ENCODE peak calls at places on chromosomes 12 and 14, in eight cellular contexts. R is CD4-positive, alpha-beta memory T cell; B is body of pancreas; X is ascending aorta; O is PC-3; I is HepG2; N is kidney; Z is NT2/D1. Q is an unnamed sample. For H3K9me3, the result is how much of the 10 kb centered on the place peaks cover.

GRCh38 chr12:94721173-94721572 is 70.8 kb upstream of the TMCC3 start:
- DNase-seq in R (no peak), B (no peak), X (no peak), O (no peak), I (no peak), N (no peak), Z (no peak), Q (no peak)

GRCh38 chr12:48924617-48925217 is 575 bp downstream of the FKBP11 start:
- DNase-seq in R (peak), B (peak), X (peak), O (peak), I (no peak), N (peak), Z (no peak), Q (peak)

GRCh38 chr14:54435500-54435981 is 5.6 kb downstream of the CNIH1 start:
- DNase-seq in R (no peak), B (no peak), X (no peak), O (peak), I (no peak), N (no peak), Z (no peak), Q (no peak)

GRCh38 chr12:113070117-113070906 is 13.8 kb downstream of the DTX1 start:
- DNase-seq in R (no peak), B (no peak), X (no peak), O (no peak), I (no peak), N (peak), Z (no peak), Q (no peak)

GRCh38 chr14:102323102-102323501 is 3.6 kb downstream of the ZNF839 start:
- DNase-seq in R (peak), B (peak), X (peak), O (peak), I (peak), N (peak), Z (no peak), Q (no peak)

GRCh38 chr12:91205791-91206190 is 23.2 kb upstream of the DCN start:
- DNase-seq in R (no peak), B (no peak), X (no peak), O (peak), I (no peak), N (no peak), Z (no peak), Q (no peak)

GRCh38 chr14:67973415-67973814 is 153.8 kb downstream of the RAD51B start:
- DNase-seq in R (no peak), B (no peak), X (no peak), O (no peak), I (no peak), N (no peak), Z (no peak), Q (no peak)

GRCh38 chr12:113092478-113093408 is 36.2 kb downstream of the DTX1 start:
- DNase-seq in R (no peak), B (peak), X (no peak), O (peak), I (no peak), N (peak), Z (no peak), Q (peak)

GRCh38 chr12:66915312-66915904 is 236.5 kb upstream of the GRIP1 start:
- DNase-seq in R (no peak), B (no peak), X (no peak), O (no peak), I (no peak), N (no peak), Z (no peak), Q (no peak)

GRCh38 chr12:69161835-69162234 is 77.5 kb upstream of the CPSF6 start:
- DNase-seq in R (peak), B (no peak), X (no peak), O (no peak), I (no peak), N (no peak), Z (no peak), Q (peak)

GRCh38 chr12:23771230-23771949 is 178.1 kb downstream of the SOX5 start:
- DNase-seq in R (no peak), B (no peak), X (peak), O (no peak), I (peak), N (no peak), Z (no peak), Q (no peak)

GRCh38 chr12:101010881-101011280 is 199.2 kb downstream of the SLC5A8 start:
- DNase-seq in R (no peak), B (no peak), X (no peak), O (no peak), I (no peak), N (no peak), Z (no peak), Q (no peak)

GRCh38 chr14:71324767-71325272 is 417.6 kb downstream of the PCNX1 start:
- DNase-seq in R (peak), B (no peak), X (no peak), O (no peak), I (no peak), N (no peak), Z (no peak), Q (no peak)

GRCh38 chr12:84910549-84911241 is 1.9 kb downstream of the SLC6A15 start:
- DNase-seq in R (no peak), B (no peak), X (no peak), O (no peak), I (no peak), N (peak), Z (peak), Q (peak)

GRCh38 chr12:988616-989015 is 2.4 kb upstream of the ERC1 start:
- DNase-seq in R (no peak), B (no peak), X (no peak), O (no peak), I (no peak), N (no peak), Z (no peak), Q (no peak)

GRCh38 chr12:121668750-121669524 is 517 bp downstream of the MORN3 start:
- DNase-seq in R (peak), B (peak), X (no peak), O (peak), I (peak), N (no peak), Z (peak), Q (peak)

DNA sequence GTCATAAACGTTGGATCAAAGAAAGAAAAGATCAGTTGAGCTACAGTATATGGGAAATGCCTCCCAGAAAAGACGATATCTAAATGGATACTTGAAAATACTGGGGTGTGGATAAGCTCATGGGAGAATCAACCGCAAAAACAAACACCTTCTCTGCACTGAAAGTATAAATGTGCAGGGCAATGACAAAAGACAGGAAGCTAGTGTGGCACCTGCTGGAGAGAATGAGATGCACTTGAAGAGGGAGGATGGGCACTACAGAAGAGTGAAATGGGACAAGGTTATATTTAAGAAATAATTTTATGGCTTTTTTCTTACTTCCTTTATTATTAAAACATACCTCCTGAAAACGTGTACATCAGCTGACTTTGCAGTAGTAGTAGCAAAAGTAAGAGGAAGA is 153.7 kb downstream of the PRKD1 start:
- DNase-seq in R (no peak), B (no peak), X (no peak), O (no peak), I (no peak), N (no peak), Z (no peak), Q (no peak)
- H3K9me3 ChIP-seq in R (under half), B (under half), X (under half), O (under half), I (half or more), N (under half), Z (under half), Q (under half)

DNA sequence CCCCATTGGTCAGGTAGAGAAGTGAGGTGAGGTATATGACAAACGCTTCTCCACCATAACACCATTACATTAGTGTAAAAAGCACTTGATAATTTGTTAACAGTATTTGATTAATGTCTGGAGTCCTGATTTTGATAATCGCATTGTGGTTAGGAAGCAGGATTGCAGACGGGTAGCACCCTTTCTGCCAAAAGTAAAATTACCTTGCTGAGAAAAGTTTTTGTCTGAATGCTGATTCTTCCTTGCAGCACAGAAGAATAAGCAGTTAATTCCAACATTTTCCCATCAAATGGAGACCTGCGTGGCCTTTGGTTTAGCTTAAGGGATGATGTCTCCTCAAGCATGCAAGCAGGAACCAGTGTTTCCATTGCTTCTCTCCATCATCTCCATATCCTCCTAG is 1090.2 kb upstream of the TMEM132C start:
- DNase-seq in R (no peak), B (no peak), X (no peak), O (no peak), I (no peak), N (no peak), Z (no peak), Q (no peak)
- H3K9me3 ChIP-seq in R (under half), B (under half), X (under half), O (under half), I (half or more), N (under half), Z (under half), Q (under half)

GRCh38 chr12:56866493-56866892 is 67.7 kb downstream of the SDR9C7 start:
- DNase-seq in R (no peak), B (no peak), X (no peak), O (no peak), I (no peak), N (no peak), Z (no peak), Q (no peak)
- H3K9me3 ChIP-seq in R (under half), B (under half), X (under half), O (under half), I (half or more), N (under half), Z (half or more), Q (under half)

DNA sequence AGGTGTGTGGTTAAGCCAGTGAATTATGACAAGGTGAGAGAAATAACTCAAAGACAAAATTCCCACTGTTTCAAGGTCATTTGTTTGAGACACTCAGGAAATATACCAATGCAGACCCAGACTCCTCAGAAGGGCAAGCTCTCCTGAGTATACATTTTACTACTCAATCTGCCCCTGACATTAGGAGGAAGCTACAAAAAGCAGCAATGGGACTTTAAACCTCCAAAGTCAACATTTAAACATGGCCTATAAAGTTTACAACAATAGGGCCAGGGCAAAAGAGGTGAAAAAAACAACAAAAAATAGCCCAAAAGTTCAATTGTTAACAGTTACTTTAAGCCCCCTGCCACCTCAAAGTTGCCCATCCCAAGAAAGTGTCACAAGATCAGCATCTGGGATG is 19.5 kb upstream of the PEX5 start:
- DNase-seq in R (no peak), B (no peak), X (no peak), O (no peak), I (no peak), N (no peak), Z (no peak), Q (no peak)
- H3K9me3 ChIP-seq in R (under half), B (under half), X (under half), O (under half), I (half or more), N (under half), Z (half or more), Q (under half)

GRCh38 chr12:56886319-56886718 is 47.9 kb downstream of the SDR9C7 start:
- DNase-seq in R (no peak), B (no peak), X (no peak), O (no peak), I (no peak), N (no peak), Z (no peak), Q (no peak)
- H3K9me3 ChIP-seq in R (under half), B (under half), X (under half), O (under half), I (under half), N (under half), Z (under half), Q (under half)

GRCh38 chr14:52461721-52462120 is 90.6 kb downstream of the TXNDC16 start:
- DNase-seq in R (no peak), B (no peak), X (no peak), O (no peak), I (no peak), N (no peak), Z (no peak), Q (no peak)
- H3K9me3 ChIP-seq in R (under half), B (under half), X (under half), O (under half), I (under half), N (under half), Z (under half), Q (under half)

GRCh38 chr14:26217778-26218177 is 380.1 kb downstream of the NOVA1 start:
- DNase-seq in R (no peak), B (no peak), X (no peak), O (no peak), I (no peak), N (no peak), Z (no peak), Q (no peak)
- H3K9me3 ChIP-seq in R (under half), B (under half), X (under half), O (under half), I (half or more), N (under half), Z (under half), Q (under half)

DNA sequence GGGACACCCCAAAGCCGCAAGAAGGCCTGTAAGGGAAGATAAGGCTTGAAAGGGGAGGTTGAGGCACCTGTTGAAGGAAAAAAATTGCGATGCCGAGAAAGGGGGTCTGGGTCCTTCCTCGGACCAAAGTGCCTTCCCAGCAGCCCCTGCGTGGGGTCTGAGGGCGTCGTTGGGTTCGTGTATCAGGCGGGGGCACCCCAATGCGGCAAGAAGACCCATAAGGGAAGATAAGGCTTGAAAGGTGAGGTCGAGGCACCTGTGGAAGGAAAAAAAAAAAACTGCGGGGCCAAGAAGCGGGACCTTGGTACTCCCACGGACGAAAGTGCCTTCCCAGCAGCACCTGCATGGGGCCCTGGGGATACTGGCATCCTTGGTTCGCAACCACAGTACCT is 277.5 kb downstream of the ALG10 start:
- DNase-seq in R (no peak), B (no peak), X (no peak), O (no peak), I (no peak), N (peak), Z (no peak), Q (no peak)
- H3K9me3 ChIP-seq in R (under half), B (under half), X (under half), O (under half), I (under half), N (under half), Z (under half), Q (under half)